ENCODE peak calls at places on chromosome 20, in five cellular contexts. G is GM12865, M is nephron progenitor cell, N is endothelial cell, U is astrocyte. V is an unnamed sample.
A peak's percentile ranks its signal among the peaks of the same experiment; 100 is the strongest.

GRCh38 chr20:13430346-13431002 is 208.3 kb downstream of the TASP1 start:
- DNase-seq in G (peak; percentile 60), U (peak; percentile 82), N (no peak), M (no peak), V (no peak)

GRCh38 chr20:19642861-19643260 is 115.2 kb upstream of the RIN2 start:
- DNase-seq in N (no peak), M (no peak), G (no peak), U (no peak), V (no peak)

GRCh38 chr20:15220778-15221565 is 883.6 kb upstream of the FLRT3 start:
- DNase-seq in G (no peak), M (no peak), N (no peak), U (peak; percentile 22), V (no peak)

GRCh38 chr20:5074050-5074674 is 45.6 kb downstream of the PCNA start:
- DNase-seq in M (no peak), U (no peak), G (peak; percentile 58), N (no peak), V (peak; percentile 69)

GRCh38 chr20:34390769-34391447 is 27.8 kb downstream of the ITCH start:
- DNase-seq in M (no peak), N (no peak), G (no peak), U (peak; percentile 83), V (no peak)

GRCh38 chr20:43844778-43845614 is 69.7 kb upstream of the TOX2 start:
- DNase-seq in U (peak; percentile 94), G (no peak), M (no peak), N (no peak), V (no peak)

GRCh38 chr20:35828434-35828833 is 56.6 kb downstream of the PHF20 start:
- DNase-seq in G (no peak), M (no peak), U (no peak), N (no peak), V (no peak)

GRCh38 chr20:62924567-62925419 is 1.5 kb downstream of the DIDO1 start:
- DNase-seq in M (no peak), U (peak; percentile 42), N (no peak), G (peak; percentile 45), V (no peak)

GRCh38 chr20:57724610-57725405 is 15.0 kb upstream of the PMEPA1 start:
- DNase-seq in G (no peak), M (no peak), U (no peak), N (no peak), V (no peak)

GRCh38 chr20:5731753-5732366 is 18.3 kb upstream of the SHLD1 start:
- DNase-seq in N (no peak), G (no peak), M (no peak), U (no peak), V (no peak)

GRCh38 chr20:10466325-10466724 is 31.2 kb downstream of the SLX4IP start:
- DNase-seq in M (peak; percentile 30), N (peak; percentile 20), G (no peak), U (peak; percentile 75), V (no peak)

GRCh38 chr20:43923322-43923721 is 8.7 kb downstream of the TOX2 start:
- DNase-seq in N (no peak), U (no peak), M (no peak), G (no peak), V (no peak)

GRCh38 chr20:9051508-9051907 is 17.4 kb upstream of the PLCB4 start:
- DNase-seq in U (peak; percentile 98), N (no peak), G (no peak), M (no peak), V (no peak)

GRCh38 chr20:38283236-38283635 is 20.7 kb upstream of the BPI start:
- DNase-seq in G (no peak), N (no peak), M (no peak), U (no peak), V (no peak)

GRCh38 chr20:23541330-23541729 is 27.0 kb downstream of the CST9L start:
- DNase-seq in M (no peak), N (no peak), G (no peak), U (no peak), V (no peak)

GRCh38 chr20:44129996-44130718 is 56.8 kb downstream of the JPH2 start:
- DNase-seq in M (no peak), N (no peak), U (peak; percentile 53), G (no peak), V (no peak)

GRCh38 chr20:47314647-47315338 is 41.7 kb downstream of the ZMYND8 start:
- DNase-seq in G (no peak), M (no peak), U (no peak), N (no peak), V (no peak)

GRCh38 chr20:13654463-13655023 is 15.8 kb upstream of the TASP1 start:
- DNase-seq in N (no peak), G (no peak), U (peak; percentile 44), M (no peak), V (no peak)

GRCh38 chr20:62602550-62602949 is 39.8 kb upstream of the SLCO4A1 start:
- DNase-seq in U (no peak), G (no peak), M (no peak), N (no peak), V (no peak)

GRCh38 chr20:52083627-52084232 is 107.8 kb downstream of the ZFP64 start:
- DNase-seq in G (peak; percentile 33), U (peak; percentile 34), M (peak; percentile 70), N (peak; percentile 60), V (peak; percentile 61)

GRCh38 chr20:17967595-17968365 is 814 bp downstream of the SNX5 start:
- DNase-seq in G (no peak), N (no peak), M (no peak), U (peak; percentile 53), V (no peak)

GRCh38 chr20:13199279-13199678 is 21.8 kb upstream of the ISM1 start:
- DNase-seq in M (no peak), G (no peak), U (no peak), N (no peak), V (no peak)

GRCh38 chr20:59830107-59831023 is 103.1 kb downstream of the SYCP2 start:
- DNase-seq in M (no peak), G (no peak), U (no peak), N (no peak), V (peak; percentile 16)
- TF ChIP-seq CTCF in M (no peak), G (no peak), U (no peak), N (no peak), V (no peak)

DNA sequence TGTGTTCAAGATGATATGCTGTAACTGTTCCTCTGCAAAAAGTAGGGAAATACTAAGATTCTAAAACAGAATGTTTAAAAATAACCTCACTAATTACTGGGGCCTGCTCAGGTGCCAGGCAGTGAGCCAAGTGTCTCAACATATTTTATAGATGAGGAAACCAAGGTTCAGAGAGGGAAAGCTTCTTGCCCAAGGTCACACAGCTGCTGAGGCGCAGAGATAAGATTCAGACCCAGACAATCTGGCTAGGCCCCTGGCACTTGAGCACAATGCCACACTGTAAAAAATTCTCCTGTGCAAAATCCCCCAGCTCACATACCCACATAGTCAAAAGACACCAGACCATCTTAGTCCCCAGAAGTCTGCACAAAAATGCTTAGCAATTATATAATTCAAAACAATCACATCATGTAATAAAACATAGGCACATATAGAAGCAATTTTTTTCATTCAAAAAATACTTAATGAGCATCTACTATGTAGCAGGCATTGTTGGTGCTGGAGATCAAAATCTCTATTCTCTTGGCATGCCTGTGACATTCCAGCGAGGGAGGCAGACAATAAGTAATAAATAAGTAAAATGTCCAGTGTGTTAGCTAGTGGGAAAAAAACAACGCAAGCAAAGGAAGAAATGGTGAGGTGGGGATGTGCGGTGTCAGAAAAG is 10.3 kb downstream of the PREX1 start:
- DNase-seq in G (no peak), N (no peak), M (no peak), U (no peak), V (no peak)
- TF ChIP-seq CTCF in G (no peak), N (no peak), M (no peak), U (no peak), V (no peak)

GRCh38 chr20:58840816-58841538 is 9.7 kb downstream of the GNAS-AS1 start:
- DNase-seq in N (no peak), M (no peak), G (no peak), U (no peak), V (no peak)

GRCh38 chr20:58839474-58839874 is 11.2 kb downstream of the GNAS-AS1 start:
- DNase-seq in U (no peak), G (peak; percentile 46), N (peak; percentile 57), M (peak; percentile 72), V (no peak)

GRCh38 chr20:58837717-58838116 is 13.0 kb downstream of the GNAS-AS1 start:
- DNase-seq in U (no peak), N (no peak), M (no peak), G (no peak), V (no peak)

GRCh38 chr20:58839991-58840747 is 10.5 kb downstream of the GNAS-AS1 start:
- DNase-seq in M (peak; percentile 18), N (no peak), U (no peak), G (no peak), V (no peak)

GRCh38 chr20:58838174-58838573 is 12.5 kb downstream of the GNAS-AS1 start:
- DNase-seq in N (no peak), U (no peak), M (no peak), G (no peak), V (no peak)
- TF ChIP-seq CTCF in N (no peak), U (no peak), M (no peak), G (no peak), V (no peak)

DNA sequence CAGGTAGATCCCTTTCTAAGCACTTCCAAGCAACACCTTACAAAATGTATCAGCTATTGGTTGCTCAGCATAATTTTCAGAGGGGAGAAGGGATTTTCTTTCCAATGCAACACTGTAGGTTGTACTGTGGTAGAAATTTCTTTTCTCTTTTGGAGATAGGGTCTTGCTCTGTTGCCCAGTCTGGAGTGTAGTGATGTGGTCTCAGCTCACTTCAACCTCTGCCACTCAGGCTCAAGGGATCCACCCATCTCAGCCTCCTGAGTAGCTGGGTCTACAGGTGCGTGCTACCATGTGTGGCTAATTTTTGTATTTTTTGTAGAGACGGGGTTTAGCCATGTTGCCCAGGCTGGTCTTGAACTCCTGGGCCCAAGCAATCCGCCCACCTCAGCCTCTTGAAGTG is 16.3 kb downstream of the RAD21L1 start:
- DNase-seq in N (no peak), G (no peak), M (no peak), U (no peak), V (no peak)
- TF ChIP-seq CTCF in N (no peak), G (no peak), M (no peak), U (no peak), V (no peak)

DNA sequence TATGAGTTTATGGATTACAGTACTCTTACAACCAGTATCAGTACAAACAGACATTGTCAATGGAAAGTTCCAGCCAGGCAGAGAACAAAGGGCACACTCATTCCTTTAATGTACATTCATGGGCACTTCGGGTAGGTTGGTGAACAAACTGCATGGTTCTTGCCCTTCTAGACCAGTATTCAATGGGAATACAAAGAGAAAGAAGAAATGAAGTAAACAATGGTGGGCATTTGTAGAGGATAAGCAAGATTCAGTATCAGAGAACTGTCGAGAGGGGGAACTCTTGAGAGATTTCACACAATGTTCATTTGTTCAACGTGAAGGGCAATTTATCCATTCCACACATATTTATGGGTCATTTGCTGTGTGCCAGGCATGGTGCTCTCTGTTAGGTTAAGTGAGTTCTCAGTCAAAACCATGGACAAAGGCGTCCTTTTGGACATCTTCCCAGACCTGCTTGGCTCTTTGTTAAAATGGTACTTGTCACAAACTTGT is 714.8 kb downstream of the DHX35 start:
- DNase-seq in M (no peak), G (peak; percentile 2), N (no peak), U (no peak), V (no peak)
- TF ChIP-seq CTCF in M (peak; percentile 9), G (peak; percentile 33), N (peak; percentile 12), U (peak; percentile 14), V (peak; percentile 32)

V was measured in GM13976.